ENCODE peak calls at places on chromosomes 2 and 18, in nine cellular contexts. G, P, Y, M, L, U, B, N and T are unnamed samples.

GRCh38 chr2:199975297-199975895 is 20.0 kb downstream of the MAIP1 start:
- DNase-seq in L (no peak), U (no peak), P (no peak), Y (no peak), N (no peak), G (peak), M (peak), B (no peak), T (no peak)

GRCh38 chr2:202831241-202831997 is 40.1 kb downstream of the ICA1L start:
- DNase-seq in N (peak), U (peak), G (peak), P (no peak), Y (no peak), M (peak), B (peak), L (peak), T (peak)

GRCh38 chr2:64135421-64135820 is 8.8 kb downstream of the PELI1 start:
- DNase-seq in Y (no peak), G (no peak), P (no peak), N (no peak), U (no peak), L (no peak), M (no peak), B (no peak), T (no peak)

GRCh38 chr2:202521470-202521869 is 113.3 kb upstream of the FAM117B start:
- DNase-seq in P (no peak), B (no peak), M (no peak), N (no peak), G (no peak), L (no peak), Y (no peak), U (no peak), T (no peak)

GRCh38 chr2:168072626-168073303 is 174.6 kb downstream of the STK39 start:
- DNase-seq in M (no peak), L (no peak), P (no peak), U (no peak), B (no peak), Y (no peak), G (no peak), N (no peak), T (no peak)

GRCh38 chr2:96142217-96143113 is 2.8 kb downstream of the DUSP2 start:
- DNase-seq in P (no peak), L (no peak), N (peak), G (no peak), U (peak), B (peak), Y (peak), M (no peak), T (no peak)

GRCh38 chr2:164178835-164179470 is 442.3 kb downstream of the GRB14 start:
- DNase-seq in M (peak), L (no peak), G (peak), U (no peak), P (no peak), Y (no peak), B (no peak), N (no peak), T (no peak)

GRCh38 chr2:240775911-240776310 is 44.1 kb downstream of the KIF1A start:
- DNase-seq in G (no peak), B (no peak), N (no peak), U (no peak), M (no peak), L (no peak), Y (no peak), P (no peak), T (no peak)

GRCh38 chr2:31675485-31675901 is 94.8 kb upstream of the SRD5A2 start:
- DNase-seq in Y (no peak), G (no peak), U (no peak), P (peak), M (no peak), N (no peak), B (no peak), L (peak), T (no peak)

GRCh38 chr2:218999881-219000568 is 6.8 kb upstream of the CRYBA2 start:
- DNase-seq in U (no peak), B (no peak), Y (no peak), M (no peak), G (no peak), L (no peak), N (no peak), P (no peak), T (no peak)

GRCh38 chr2:173749315-173749714 is 215.9 kb downstream of the SP3 start:
- DNase-seq in Y (no peak), L (no peak), M (peak), N (no peak), B (no peak), G (peak), U (no peak), P (no peak), T (no peak)

GRCh38 chr2:147172493-147173185 is 672.2 kb upstream of the ACVR2A start:
- DNase-seq in U (no peak), N (no peak), M (peak), G (no peak), P (no peak), L (no peak), Y (no peak), B (no peak), T (no peak)

GRCh38 chr2:241701155-241701404 is 759 bp upstream of the ING5 start:
- DNase-seq in L (no peak), M (peak), P (no peak), Y (no peak), G (peak), U (no peak), B (no peak), N (no peak), T (no peak)

GRCh38 chr2:12009323-12009905 is 263.0 kb downstream of the LPIN1 start:
- DNase-seq in G (no peak), M (no peak), L (no peak), N (no peak), Y (no peak), P (no peak), U (no peak), B (no peak), T (no peak)

GRCh38 chr2:208638059-208638458 is 231.5 kb downstream of the PTH2R start:
- DNase-seq in L (no peak), N (peak), M (no peak), G (no peak), P (no peak), U (no peak), B (no peak), Y (no peak), T (no peak)

GRCh38 chr18:73503326-73503725 is 635.5 kb upstream of the NETO1 start:
- DNase-seq in Y (no peak), P (no peak), M (peak), G (peak), B (no peak), L (no peak), N (no peak), U (no peak), T (no peak)

GRCh38 chr2:43405829-43406228 is 179.4 kb upstream of the ZFP36L2 start:
- DNase-seq in P (no peak), L (no peak), U (no peak), Y (no peak), B (no peak), G (no peak), N (no peak), M (no peak), T (no peak)

GRCh38 chr18:9513971-9514512 is 38.7 kb downstream of the RALBP1 start:
- DNase-seq in Y (no peak), G (peak), U (no peak), P (no peak), N (no peak), B (no peak), M (peak), L (no peak), T (no peak)

GRCh38 chr2:208783184-208783583 is 376.6 kb downstream of the PTH2R start:
- DNase-seq in G (no peak), U (peak), L (no peak), B (no peak), M (no peak), N (no peak), Y (no peak), P (no peak), T (no peak)

GRCh38 chr2:41068740-41069139 is 616.9 kb upstream of the SLC8A1 start:
- DNase-seq in U (no peak), B (no peak), N (no peak), Y (no peak), G (no peak), L (no peak), M (no peak), P (no peak), T (no peak)

GRCh38 chr18:74965682-74966081 is 243.3 kb downstream of the PTGR3 start:
- DNase-seq in L (no peak), N (no peak), B (no peak), U (no peak), M (no peak), P (no peak), Y (no peak), G (no peak), T (no peak)

GRCh38 chr18:74963820-74964446 is 245.0 kb downstream of the PTGR3 start:
- DNase-seq in U (peak), M (peak), P (no peak), Y (no peak), B (no peak), L (no peak), N (peak), G (peak), T (no peak)
- TF ChIP-seq CTCF in U (no peak), M (peak), P (peak), Y (peak), B (peak), L (peak), N (peak), G (peak), T (no peak)

DNA sequence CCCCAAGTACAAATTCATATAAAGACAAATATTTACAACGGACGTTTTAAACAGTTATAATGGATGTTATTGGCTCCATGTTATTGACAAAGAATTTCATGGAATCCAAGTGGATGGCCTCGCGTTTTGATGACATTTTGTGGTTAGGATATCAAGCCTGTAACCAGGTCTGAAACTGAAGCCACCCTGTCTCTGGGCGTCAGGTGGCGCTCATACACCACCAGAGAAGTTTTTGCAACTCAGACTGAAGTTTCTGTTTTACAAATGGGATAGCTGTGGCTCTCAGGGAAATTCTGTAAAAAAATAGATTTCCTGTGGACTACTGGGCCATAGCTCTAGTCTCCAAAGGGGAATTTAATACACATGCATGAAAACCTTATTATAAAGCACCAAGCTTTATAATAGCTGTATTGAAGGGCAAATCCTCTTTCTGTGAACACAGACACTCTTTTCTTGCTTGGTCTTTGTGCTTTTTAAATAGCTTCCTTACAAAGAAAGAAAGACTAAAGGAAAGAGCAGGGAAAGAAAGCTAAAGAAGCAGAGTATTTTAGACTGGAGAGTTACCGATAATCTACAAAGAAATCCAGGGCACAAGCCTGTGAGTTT is 86.7 kb downstream of the C18orf54 start:
- DNase-seq in Y (peak), L (peak), B (no peak), N (peak), M (peak), U (peak), G (peak), P (peak), T (no peak)
- TF ChIP-seq CTCF in Y (peak), L (peak), B (peak), N (peak), M (peak), U (peak), G (peak), P (peak), T (peak)

DNA sequence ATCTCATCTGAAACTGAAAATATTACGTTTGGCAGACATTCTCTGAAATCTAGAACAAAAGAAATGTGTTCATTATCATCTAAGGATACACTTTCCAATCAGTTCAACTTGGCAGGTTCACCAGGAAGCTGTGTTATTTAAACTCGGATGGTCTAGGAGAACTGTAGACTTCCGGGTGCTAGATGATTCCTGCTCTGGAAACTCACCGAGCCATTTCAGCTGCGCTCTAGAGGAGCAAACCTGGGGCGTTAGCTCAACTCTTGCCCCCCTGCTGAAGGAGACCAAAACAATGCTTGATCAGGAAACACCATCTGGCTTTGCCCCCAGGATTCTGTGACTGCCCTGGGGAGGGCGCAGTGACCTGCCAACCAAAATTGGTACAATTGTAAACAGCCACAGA is 22.9 kb downstream of the MLPH start:
- DNase-seq in N (no peak), G (no peak), U (peak), Y (no peak), P (no peak), B (no peak), L (no peak), M (no peak), T (no peak)
- TF ChIP-seq CTCF in N (no peak), G (no peak), U (no peak), Y (no peak), P (no peak), B (peak), L (no peak), M (no peak), T (no peak)

DNA sequence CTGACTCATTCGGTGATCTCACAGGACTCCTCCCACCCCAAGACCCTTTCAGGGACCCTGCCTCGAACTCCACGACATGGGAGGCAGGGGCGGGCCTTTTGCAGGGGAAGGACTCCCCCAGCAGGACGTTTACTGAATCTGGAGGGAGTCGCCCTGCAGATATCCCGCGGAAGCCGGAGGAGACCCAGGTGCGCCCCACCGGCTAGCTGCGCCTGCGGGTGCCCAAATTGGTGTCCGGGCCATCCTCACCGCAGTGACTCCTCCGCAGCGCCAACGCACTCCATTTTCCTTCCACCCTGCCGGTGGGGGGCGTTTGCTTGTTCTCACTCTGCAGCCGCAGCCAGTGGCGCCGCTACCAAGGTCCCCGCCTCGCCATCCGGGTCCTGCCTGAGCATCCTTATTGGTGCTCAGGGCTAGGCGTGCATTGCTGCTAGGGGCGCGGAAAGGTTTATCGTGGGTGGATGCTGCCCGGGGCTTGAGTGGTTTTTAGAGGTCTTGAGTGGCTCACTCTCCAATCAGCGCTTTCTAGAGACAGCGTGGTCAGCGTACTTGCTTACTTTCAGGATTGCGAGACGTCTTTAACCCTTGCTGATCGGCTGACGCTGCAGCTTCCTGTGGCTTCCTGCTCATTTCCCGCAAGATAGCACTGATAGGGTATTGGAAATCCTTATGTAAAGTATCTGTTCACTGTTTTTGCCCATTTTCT is 81.4 kb downstream of the BIN1 start:
- DNase-seq in M (peak), L (peak), B (peak), G (peak), U (peak), P (peak), N (no peak), Y (peak), T (peak)
- TF ChIP-seq CTCF in M (no peak), L (peak), B (peak), G (peak), U (no peak), P (peak), N (peak), Y (no peak), T (no peak)

DNA sequence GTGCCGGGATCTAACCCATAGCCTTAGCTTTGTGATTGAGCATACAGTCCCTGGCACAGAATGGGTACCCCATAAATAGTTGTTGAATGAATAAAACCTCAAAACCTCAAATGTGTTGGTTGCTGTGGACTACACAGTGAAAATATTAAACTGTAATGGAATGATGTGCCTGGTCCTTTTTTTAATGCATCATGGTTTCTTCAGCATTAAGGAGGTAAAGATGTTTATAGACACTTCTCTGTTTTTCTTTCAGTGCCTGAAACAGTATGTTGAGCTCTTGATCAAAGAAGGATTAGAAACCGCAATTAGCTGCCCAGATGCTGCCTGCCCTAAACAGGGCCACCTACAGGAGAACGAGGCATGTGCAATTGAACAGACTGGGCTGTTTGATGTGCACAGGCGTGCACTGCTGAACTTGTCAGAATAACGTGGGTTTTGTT is 97.0 kb downstream of the RNF144A start:
- DNase-seq in N (peak), G (no peak), B (no peak), Y (no peak), P (no peak), U (peak), L (no peak), M (peak), T (no peak)
- TF ChIP-seq CTCF in N (peak), G (no peak), B (peak), Y (no peak), P (peak), U (peak), L (peak), M (peak), T (peak)

DNA sequence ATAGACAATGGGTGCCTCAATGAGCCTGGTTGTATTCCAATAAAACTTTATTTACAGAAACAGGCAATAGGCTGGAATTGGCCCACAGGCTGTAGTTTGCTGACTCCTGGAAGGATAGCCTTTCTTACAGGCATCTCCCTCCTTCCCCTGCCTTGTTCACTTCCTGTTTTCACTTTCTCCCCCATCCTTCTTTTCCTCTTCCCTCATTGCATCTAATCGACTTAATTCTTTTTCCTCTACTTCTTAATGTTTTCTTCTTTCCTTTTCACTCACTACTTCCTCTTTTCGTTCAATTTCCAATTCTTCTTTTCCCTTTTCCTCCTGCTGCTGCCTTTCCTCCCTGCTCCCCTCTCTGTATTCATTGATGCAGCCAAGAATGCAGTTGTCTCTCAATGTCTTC is 70.0 kb downstream of the ABCA12 start:
- DNase-seq in P (no peak), N (no peak), Y (no peak), B (no peak), G (no peak), U (no peak), L (no peak), M (no peak), T (no peak)
- TF ChIP-seq CTCF in P (no peak), N (no peak), Y (no peak), B (no peak), G (no peak), U (no peak), L (no peak), M (no peak), T (no peak)